ENCODE peak calls at places on chromosomes 6 and 20, in nine cellular contexts. G is MM.1S; O is HepG2; J is right atrium auricular region; T is left ventricle myocardium inferior; S is CD8-positive, alpha-beta T cell; Z is lower lobe of right lung; L is IMR-90; A is cardiac muscle cell. Q is an unnamed sample.
A peak's percentile ranks its signal among the peaks of the same experiment; 100 is the strongest.

GRCh38 chr6:10495014-10495413 is 26.1 kb upstream of the GCNT2 start:
- DNase-seq in A (no peak), O (no peak), G (no peak), T (no peak), Z (no peak), L (no peak), S (no peak), J (no peak), Q (no peak)

GRCh38 chr6:52555531-52556228 is 21.2 kb downstream of the TRAM2 start:
- DNase-seq in S (no peak), G (no peak), T (no peak), A (no peak), O (no peak), J (no peak), L (peak; percentile 69), Z (no peak), Q (no peak)

GRCh38 chr6:14458669-14459266 is 341.2 kb downstream of the CD83 start:
- DNase-seq in T (no peak), Z (no peak), S (no peak), A (no peak), J (no peak), O (no peak), L (peak; percentile 97), G (no peak), Q (no peak)

GRCh38 chr6:56540950-56541600 is 101.6 kb downstream of the DST start:
- DNase-seq in A (no peak), Z (no peak), S (no peak), L (peak; percentile 58), O (peak; percentile 77), G (no peak), J (no peak), T (no peak), Q (no peak)

GRCh38 chr20:62550087-62550565 is 74.3 kb upstream of the GATA5 start:
- DNase-seq in O (no peak), A (peak; percentile 94), Z (no peak), S (no peak), T (peak; percentile 87), G (no peak), J (peak; percentile 75), L (no peak), Q (peak; percentile 84)

GRCh38 chr6:27867051-27867940 is 44.9 kb downstream of the OR2B2 start:
- DNase-seq in Z (peak; percentile 82), T (peak; percentile 65), J (peak; percentile 72), A (peak; percentile 81), O (peak; percentile 58), S (peak; percentile 48), G (peak; percentile 60), L (peak; percentile 78), Q (peak; percentile 88)

GRCh38 chr6:44022671-44023352 is 104.4 kb downstream of the MRPL14 start:
- DNase-seq in L (no peak), T (no peak), O (no peak), G (no peak), Z (peak; percentile 15), J (no peak), S (no peak), A (no peak), Q (no peak)

GRCh38 chr20:56460459-56460858 is 8.0 kb upstream of the RTF2 start:
- DNase-seq in S (peak; percentile 27), L (no peak), G (no peak), J (no peak), Z (no peak), T (no peak), O (no peak), A (no peak), Q (no peak)

GRCh38 chr6:33428219-33428890 is 8.5 kb downstream of the SYNGAP1 start:
- DNase-seq in S (no peak), A (peak; percentile 24), O (peak; percentile 79), T (no peak), Z (peak; percentile 59), L (no peak), J (no peak), G (peak; percentile 42), Q (peak; percentile 52)

GRCh38 chr6:89895273-89895874 is 1.1 kb downstream of the GJA10 start:
- DNase-seq in L (peak; percentile 69), T (no peak), Z (no peak), G (no peak), J (no peak), O (peak; percentile 12), S (no peak), A (peak; percentile 89), Q (no peak)

GRCh38 chr6:100445512-100445911 is 19.2 kb downstream of the SIM1 start:
- DNase-seq in L (no peak), T (no peak), Z (no peak), S (no peak), G (no peak), A (no peak), J (no peak), O (no peak), Q (no peak)

GRCh38 chr6:11798096-11798495 is 19.5 kb upstream of the ADTRP start:
- DNase-seq in S (no peak), T (no peak), L (no peak), G (no peak), Z (no peak), O (no peak), J (no peak), A (no peak), Q (no peak)

GRCh38 chr6:133754298-133754697 is 134.6 kb upstream of the TCF21 start:
- DNase-seq in J (no peak), S (no peak), T (no peak), G (no peak), O (no peak), A (no peak), Z (no peak), L (no peak), Q (no peak)

GRCh38 chr20:41009960-41010359 is 18.7 kb upstream of the TOP1 start:
- DNase-seq in J (no peak), T (no peak), G (no peak), O (peak; percentile 60), L (peak; percentile 69), A (no peak), Z (no peak), S (no peak), Q (no peak)

GRCh38 chr6:79353226-79353625 is 118.7 kb upstream of the HMGN3 start:
- DNase-seq in Z (no peak), G (no peak), T (no peak), A (no peak), L (no peak), O (no peak), S (no peak), J (no peak), Q (no peak)

GRCh38 chr20:47809561-47809960 is 24.3 kb upstream of the SULF2 start:
- DNase-seq in S (no peak), J (no peak), T (no peak), Z (no peak), A (no peak), G (no peak), O (no peak), L (no peak), Q (no peak)

GRCh38 chr6:87671555-87672029 is 30.4 kb downstream of the AKIRIN2 start:
- DNase-seq in S (no peak), L (no peak), A (peak; percentile 26), O (peak; percentile 97), T (no peak), Z (no peak), J (no peak), G (no peak), Q (no peak)

GRCh38 chr20:44601801-44602204 is 19.4 kb downstream of the PKIG start:
- DNase-seq in T (peak; percentile 78), A (no peak), G (no peak), L (peak; percentile 87), S (no peak), Z (no peak), J (peak; percentile 86), O (no peak), Q (peak; percentile 87)

GRCh38 chr6:37279366-37280134 is 21.6 kb upstream of the TMEM217 start:
- DNase-seq in O (no peak), S (no peak), A (no peak), Z (no peak), G (no peak), T (no peak), J (no peak), L (peak; percentile 70), Q (no peak)
- H3K4me1 ChIP-seq in O (no peaks in the 10 kb centered on the region), S (no peaks in the 10 kb centered on the region), A (peaks cover 8% of the 10 kb centered on the region), Z (peaks cover 8% of the 10 kb centered on the region), G (no peaks in the 10 kb centered on the region), T (peaks cover 53% of the 10 kb centered on the region), J (peaks cover 2% of the 10 kb centered on the region), L (peaks cover 25% of the 10 kb centered on the region), Q (peaks cover 11% of the 10 kb centered on the region)

GRCh38 chr20:54132612-54133433 is 41.0 kb downstream of the CYP24A1 start:
- DNase-seq in T (no peak), O (peak; percentile 100), A (peak; percentile 42), L (peak; percentile 98), G (no peak), J (peak; percentile 77), Z (no peak), S (no peak), Q (no peak)

GRCh38 chr20:54134445-54135220 is 39.2 kb downstream of the CYP24A1 start:
- DNase-seq in A (no peak), O (peak; percentile 85), G (no peak), L (peak; percentile 82), J (no peak), T (no peak), Z (no peak), S (no peak), Q (no peak)

GRCh38 chr20:54131675-54132611 is 41.8 kb downstream of the CYP24A1 start:
- DNase-seq in G (no peak), O (no peak), Z (no peak), S (no peak), L (no peak), A (no peak), T (no peak), J (no peak), Q (no peak)

GRCh38 chr20:54137115-54137514 is 36.7 kb downstream of the CYP24A1 start:
- DNase-seq in L (no peak), J (no peak), Z (no peak), S (no peak), O (no peak), T (no peak), G (no peak), A (no peak), Q (no peak)

GRCh38 chr20:54133434-54134427 is 40.1 kb downstream of the CYP24A1 start:
- DNase-seq in T (no peak), A (no peak), S (no peak), Z (no peak), J (no peak), G (no peak), O (peak; percentile 100), L (peak; percentile 44), Q (no peak)
- H3K27ac ChIP-seq in T (no peak overlapping the region), A (no peak overlapping the region), S (no peak overlapping the region), Z (peak overlapping the region; percentile 28), J (no peak overlapping the region), G (no peak overlapping the region), O (peak overlapping the region; percentile 99), L (peak overlapping the region; percentile 94), Q (no peak overlapping the region)

GRCh38 chr20:17712201-17712600 is 12.4 kb downstream of the BANF2 start:
- DNase-seq in S (no peak), O (no peak), J (no peak), Z (no peak), T (no peak), L (no peak), G (no peak), A (no peak), Q (no peak)
- H3K4me1 ChIP-seq in S (no peaks in the 10 kb centered on the region), O (peaks cover 72% of the 10 kb centered on the region), J (no peaks in the 10 kb centered on the region), Z (no peaks in the 10 kb centered on the region), T (peaks cover 18% of the 10 kb centered on the region), L (peaks cover 25% of the 10 kb centered on the region), G (peaks cover 29% of the 10 kb centered on the region), A (peaks cover 18% of the 10 kb centered on the region), Q (no peaks in the 10 kb centered on the region)

DNA sequence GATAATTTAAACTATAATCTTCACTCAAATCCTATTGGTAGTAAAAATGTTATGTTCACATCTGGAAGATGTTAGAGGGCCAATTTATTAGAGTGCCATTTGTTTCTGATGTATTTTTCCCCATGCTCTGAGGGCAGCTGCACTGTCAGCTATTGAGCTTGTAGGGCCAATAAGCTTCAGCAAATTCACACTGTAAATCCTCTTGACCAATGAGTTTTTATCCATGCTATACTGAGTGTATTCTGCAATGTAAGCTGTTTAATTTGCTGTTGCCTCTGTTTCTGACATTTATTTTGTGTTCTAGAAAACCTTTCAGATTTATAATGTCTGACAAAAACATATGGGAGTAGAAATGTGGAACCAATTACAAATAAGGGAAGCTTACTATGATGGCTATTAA is 62.6 kb downstream of the OGFRL1 start:
- DNase-seq in A (no peak), O (no peak), T (no peak), L (no peak), Z (no peak), S (no peak), G (no peak), J (no peak), Q (no peak)
- H3K27ac ChIP-seq in A (no peak overlapping the region), O (no peak overlapping the region), T (peak overlapping the region; percentile 74), L (no peak overlapping the region), Z (peak overlapping the region; percentile 12), S (no peak overlapping the region), G (no peak overlapping the region), J (no peak overlapping the region), Q (peak overlapping the region; percentile 45)

Q was measured in aorta.